ENCODE peak calls at places on chromosomes 4 and X, in four cellular contexts. H is PC-3, P is neural progenitor cell, M is astrocyte. A is an unnamed sample. For H3K4me1, the result is how much of the 10 kb centered on the place peaks cover.

GRCh38 chr4:137635596-137635995 is 103.3 kb upstream of the PCDH18 start:
- DNase-seq in H (no peak), P (peak), M (no peak), A (no peak)

GRCh38 chr4:56129431-56129861 is 180.7 kb downstream of the CEP135 start:
- DNase-seq in H (peak), P (peak), M (peak), A (no peak)

GRCh38 chr4:100348472-100348871 is 158.2 kb upstream of the DDIT4L start:
- DNase-seq in H (peak), P (no peak), M (peak), A (no peak)

GRCh38 chr4:117771647-117772337 is 262.5 kb upstream of the NDST3 start:
- DNase-seq in H (no peak), P (peak), M (no peak), A (peak)

GRCh38 chr4:94444771-94445170 is 7.0 kb upstream of the PDLIM5 start:
- DNase-seq in H (no peak), P (no peak), M (no peak), A (no peak)

GRCh38 chr4:77619408-77619807 is 13.8 kb downstream of the CXCL13 start:
- DNase-seq in H (no peak), P (no peak), M (no peak), A (no peak)

GRCh38 chr4:38154681-38155588 is 194.7 kb downstream of the PTTG2 start:
- DNase-seq in H (no peak), P (no peak), M (no peak), A (no peak)

GRCh38 chr4:96205143-96205542 is 365.2 kb downstream of the PDHA2 start:
- DNase-seq in H (no peak), P (no peak), M (no peak), A (no peak)

GRCh38 chr4:54098375-54098774 is 1.6 kb upstream of the GSX2 start:
- DNase-seq in H (no peak), P (peak), M (no peak), A (no peak)

GRCh38 chr4:8472166-8472688 is 31.6 kb downstream of the TRMT44 start:
- DNase-seq in H (no peak), P (no peak), M (no peak), A (peak)
- H3K4me1 ChIP-seq in H (under half), P (under half), M (under half), A (under half)

DNA sequence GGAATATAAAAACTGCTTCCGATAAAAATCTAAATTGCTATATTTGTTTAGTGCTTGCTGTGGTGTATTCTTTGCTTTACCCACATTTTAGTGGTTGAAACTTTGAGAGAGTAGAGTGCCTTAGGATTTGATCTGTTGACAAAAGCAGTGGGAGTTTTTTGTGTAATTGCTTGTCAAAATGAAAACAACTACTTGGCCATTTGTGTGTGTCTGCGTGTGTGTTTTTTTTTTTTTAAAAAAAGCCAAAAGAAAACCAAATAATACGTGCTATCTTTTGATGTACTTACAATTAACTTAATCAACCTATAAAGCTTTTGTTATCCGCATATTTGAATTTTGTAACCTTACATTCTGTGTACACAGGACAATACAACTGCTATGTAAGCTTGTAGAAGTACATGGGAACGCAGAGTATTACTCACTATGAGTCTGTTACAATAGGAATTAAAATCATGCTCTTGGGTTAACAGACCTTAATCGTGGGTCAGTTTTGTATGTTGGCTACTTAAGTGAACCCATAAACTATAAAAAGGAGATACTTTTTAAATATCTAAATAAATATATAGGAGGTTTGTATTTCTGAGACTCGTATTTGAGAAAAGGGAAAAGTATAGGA is 353.5 kb downstream of the ARHGAP24 start:
- DNase-seq in H (peak), P (no peak), M (peak), A (no peak)
- H3K4me2 ChIP-seq in H (peak), P (no peak), M (peak), A (peak)

DNA sequence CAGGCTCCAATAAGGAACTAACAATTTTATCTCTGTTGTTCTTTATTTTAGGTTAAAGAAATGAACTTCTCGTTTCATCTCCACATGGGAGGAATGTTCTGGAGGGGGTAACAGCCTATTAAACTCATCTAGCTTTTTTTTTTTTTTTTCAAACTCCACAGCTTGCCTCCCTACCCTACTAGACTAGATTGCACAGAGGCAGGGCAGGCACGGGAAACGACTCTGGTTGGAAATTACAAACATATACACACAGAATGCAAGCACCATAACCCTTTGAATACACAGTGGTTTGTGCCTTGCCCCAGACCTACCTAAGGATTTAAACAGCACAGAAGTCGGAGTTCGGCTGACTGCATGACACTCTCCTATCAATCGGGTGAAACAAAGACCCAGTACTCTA is 2.7 kb downstream of the MECP2 start:
- DNase-seq in H (no peak), P (no peak), M (no peak), A (no peak)
- H3K4me1 ChIP-seq in H (under half), P (under half), M (under half), A (under half)

GRCh38 chr4:148145475-148145874 is 296.7 kb downstream of the NR3C2 start:
- DNase-seq in H (no peak), P (no peak), M (no peak), A (peak)
- H3K4me2 ChIP-seq in H (no peak), P (no peak), M (no peak), A (no peak)

GRCh38 chr4:112176596-112176995 is 31.3 kb downstream of the FAM241A start:
- DNase-seq in H (no peak), P (no peak), M (no peak), A (no peak)

GRCh38 chr4:112170451-112170993 is 25.3 kb downstream of the FAM241A start:
- DNase-seq in H (peak), P (no peak), M (peak), A (peak)

GRCh38 chr4:112172180-112172579 is 26.9 kb downstream of the FAM241A start:
- DNase-seq in H (no peak), P (no peak), M (no peak), A (no peak)

GRCh38 chr4:112175840-112176239 is 30.6 kb downstream of the FAM241A start:
- DNase-seq in H (no peak), P (no peak), M (no peak), A (no peak)

GRCh38 chr4:112173593-112174559 is 28.6 kb downstream of the FAM241A start:
- DNase-seq in H (peak), P (no peak), M (no peak), A (no peak)
- H3K4me1 ChIP-seq in H (under half), P (under half), M (under half), A (under half)

GRCh38 chr4:15636818-15637217 is 18.3 kb downstream of the FBXL5 start:
- DNase-seq in H (peak), P (no peak), M (no peak), A (no peak)
- H3K4me2 ChIP-seq in H (peak), P (no peak), M (no peak), A (no peak)